ENCODE peak calls at places on chromosomes 6 and 20, in nine cellular contexts. C is epithelial cell of esophagus, A is AG04450, J is OCI-LY7, O is cardiac fibroblast, R is fibroblast of lung, L is right atrium auricular region, E is endothelial cell of umbilical vein, Q is heart left ventricle. D is an unnamed sample.

GRCh38 chr6:42679358-42679757 is 43.0 kb downstream of the PRPH2 start:
- DNase-seq in C (no peak), A (no peak), J (no peak), O (no peak), R (no peak), L (no peak), E (no peak), Q (no peak), D (no peak)

GRCh38 chr6:39855356-39855995 is 63.3 kb downstream of the DAAM2 start:
- DNase-seq in C (no peak), A (no peak), J (no peak), O (no peak), R (peak), L (no peak), E (no peak), Q (no peak), D (no peak)

GRCh38 chr6:107820571-107821261 is 3.4 kb downstream of the SCML4 start:
- DNase-seq in C (peak), A (no peak), J (no peak), O (peak), R (peak), L (no peak), E (peak), Q (no peak), D (no peak)

GRCh38 chr20:24694157-24694726 is 224.8 kb downstream of the SYNDIG1 start:
- DNase-seq in C (no peak), A (no peak), J (no peak), O (no peak), R (no peak), L (peak), E (no peak), Q (no peak), D (no peak)

GRCh38 chr6:30840922-30841643 is 43.2 kb upstream of the DDR1 start:
- DNase-seq in C (no peak), A (no peak), J (no peak), O (no peak), R (no peak), L (no peak), E (no peak), Q (no peak), D (no peak)

GRCh38 chr6:35168461-35168861 is 27.3 kb upstream of the TCP11 start:
- DNase-seq in C (no peak), A (no peak), J (no peak), O (no peak), R (no peak), L (no peak), E (no peak), Q (no peak), D (no peak)

GRCh38 chr20:37711001-37711400 is 17.2 kb downstream of the CTNNBL1 start:
- DNase-seq in C (peak), A (no peak), J (no peak), O (peak), R (no peak), L (no peak), E (peak), Q (no peak), D (no peak)

GRCh38 chr20:45372646-45373352 is 5.3 kb downstream of the TP53TG5 start:
- DNase-seq in C (peak), A (no peak), J (no peak), O (no peak), R (no peak), L (no peak), E (peak), Q (peak), D (no peak)

GRCh38 chr6:44489912-44490604 is 102.6 kb downstream of the CDC5L start:
- DNase-seq in C (peak), A (peak), J (no peak), O (peak), R (peak), L (no peak), E (peak), Q (no peak), D (peak)

GRCh38 chr6:17624396-17624795 is 24.3 kb downstream of the FAM8A1 start:
- DNase-seq in C (no peak), A (no peak), J (no peak), O (no peak), R (no peak), L (no peak), E (no peak), Q (no peak), D (no peak)

GRCh38 chr6:7974932-7975763 is 64.6 kb upstream of the TXNDC5 start:
- DNase-seq in C (peak), A (peak), J (no peak), O (peak), R (peak), L (peak), E (peak), Q (peak), D (no peak)

GRCh38 chr6:140538926-140539325 is 1164.5 kb upstream of the CITED2 start:
- DNase-seq in C (peak), A (no peak), J (no peak), O (no peak), R (no peak), L (no peak), E (no peak), Q (no peak), D (no peak)

GRCh38 chr6:9225441-9225871 is 790.1 kb upstream of the SLC35B3 start:
- DNase-seq in C (peak), A (no peak), J (no peak), O (peak), R (peak), L (no peak), E (no peak), Q (no peak), D (peak)

GRCh38 chr20:57480444-57481152 is 44.3 kb downstream of the CTCFL start:
- DNase-seq in C (no peak), A (no peak), J (peak), O (no peak), R (no peak), L (no peak), E (no peak), Q (no peak), D (no peak)

GRCh38 chr20:46704714-46705377 is 4.6 kb upstream of the SLC2A10 start:
- DNase-seq in C (no peak), A (no peak), J (no peak), O (peak), R (peak), L (no peak), E (no peak), Q (no peak), D (no peak)

GRCh38 chr20:23143098-23143497 is 57.0 kb upstream of the CD93 start:
- DNase-seq in C (peak), A (no peak), J (no peak), O (peak), R (peak), L (peak), E (peak), Q (peak), D (no peak)

GRCh38 chr6:91704531-91704930 is 1117.7 kb upstream of the MAP3K7 start:
- DNase-seq in C (peak), A (no peak), J (no peak), O (peak), R (peak), L (no peak), E (no peak), Q (no peak), D (no peak)

GRCh38 chr6:113414511-113414910 is 442.6 kb upstream of the MARCKS start:
- DNase-seq in C (peak), A (peak), J (peak), O (peak), R (peak), L (no peak), E (peak), Q (peak), D (no peak)

GRCh38 chr6:30071858-30072257 is 3.7 kb downstream of the RNF39 start:
- DNase-seq in C (no peak), A (no peak), J (no peak), O (no peak), R (no peak), L (no peak), E (no peak), Q (no peak), D (no peak)

GRCh38 chr6:149960488-149960887 is 3.3 kb upstream of the ULBP1 start:
- DNase-seq in C (no peak), A (no peak), J (no peak), O (no peak), R (no peak), L (peak), E (no peak), Q (no peak), D (no peak)

GRCh38 chr6:149962461-149963211 is 1.1 kb upstream of the ULBP1 start:
- DNase-seq in C (no peak), A (no peak), J (no peak), O (no peak), R (no peak), L (peak), E (no peak), Q (no peak), D (no peak)

GRCh38 chr6:149963212-149963461 is 606 bp upstream of the ULBP1 start:
- DNase-seq in C (peak), A (no peak), J (peak), O (peak), R (peak), L (peak), E (no peak), Q (no peak), D (no peak)

GRCh38 chr6:149963462-149964242 is at the start of gene ULBP1:
- DNase-seq in C (peak), A (peak), J (peak), O (peak), R (peak), L (peak), E (peak), Q (peak), D (peak)

GRCh38 chr6:149961728-149962425 is 1.9 kb upstream of the ULBP1 start:
- DNase-seq in C (peak), A (no peak), J (peak), O (peak), R (no peak), L (peak), E (peak), Q (no peak), D (no peak)
- TF ChIP-seq CTCF in C (no peak), A (peak), J (peak), O (peak), R (peak), L (peak), E (peak), Q (no peak), D (no peak)

GRCh38 chr6:27837636-27838512 is 74.3 kb downstream of the OR2B2 start:
- DNase-seq in C (peak), A (peak), J (peak), O (peak), R (peak), L (peak), E (peak), Q (peak), D (peak)

GRCh38 chr6:27834879-27835549 is 77.2 kb downstream of the OR2B2 start:
- DNase-seq in C (no peak), A (no peak), J (peak), O (no peak), R (no peak), L (no peak), E (no peak), Q (no peak), D (no peak)

GRCh38 chr6:27834384-27834783 is 77.8 kb downstream of the OR2B2 start:
- DNase-seq in C (no peak), A (no peak), J (no peak), O (no peak), R (no peak), L (no peak), E (no peak), Q (no peak), D (no peak)

GRCh38 chr6:27836783-27837635 is 75.2 kb downstream of the OR2B2 start:
- DNase-seq in C (peak), A (no peak), J (peak), O (peak), R (peak), L (peak), E (peak), Q (peak), D (no peak)

GRCh38 chr6:27836080-27836782 is 76.0 kb downstream of the OR2B2 start:
- DNase-seq in C (no peak), A (no peak), J (peak), O (no peak), R (no peak), L (no peak), E (peak), Q (no peak), D (no peak)
- H3K4me3 ChIP-seq in C (peak), A (peak), J (peak), O (peak), R (peak), L (peak), E (peak), Q (no peak), D (peak)

GRCh38 chr6:103268335-103268734 is 1591.4 kb downstream of the HACE1 start:
- DNase-seq in C (no peak), A (no peak), J (no peak), O (no peak), R (no peak), L (no peak), E (no peak), Q (no peak), D (no peak)

GRCh38 chr6:103273048-103273447 is 1586.7 kb downstream of the HACE1 start:
- DNase-seq in C (peak), A (no peak), J (peak), O (peak), R (no peak), L (no peak), E (no peak), Q (no peak), D (no peak)
- TF ChIP-seq CTCF in C (peak), A (no peak), J (peak), O (no peak), R (no peak), L (peak), E (no peak), Q (peak), D (no peak)

DNA sequence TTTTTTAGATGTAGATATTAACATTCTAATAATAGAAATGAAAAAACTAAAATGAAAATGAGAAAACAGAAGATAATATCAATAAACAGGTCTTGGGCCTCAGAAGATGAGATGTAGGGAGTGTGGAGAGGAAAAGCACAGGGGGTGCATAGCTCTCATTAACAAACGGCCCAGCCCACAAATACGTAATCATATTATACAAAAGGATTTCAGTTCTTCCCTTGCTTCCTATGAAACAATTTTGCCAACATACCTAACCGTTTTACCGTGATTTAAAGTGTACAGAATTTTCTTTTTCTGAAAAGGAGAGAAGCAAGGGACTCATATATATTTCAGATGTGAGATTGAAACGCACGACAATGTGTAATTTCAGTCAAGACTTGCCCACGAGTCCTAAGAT is 136.0 kb downstream of the HFE start:
- DNase-seq in C (peak), A (no peak), J (no peak), O (peak), R (peak), L (no peak), E (no peak), Q (no peak), D (no peak)
- H3K4me3 ChIP-seq in C (peak), A (peak), J (peak), O (peak), R (peak), L (peak), E (peak), Q (peak), D (peak)

GRCh38 chr6:118260833-118261232 is 287.3 kb upstream of the PLN start:
- DNase-seq in C (peak), A (no peak), J (no peak), O (no peak), R (peak), L (no peak), E (no peak), Q (no peak), D (no peak)

GRCh38 chr6:118269659-118270058 is 278.4 kb upstream of the PLN start:
- DNase-seq in C (no peak), A (no peak), J (no peak), O (no peak), R (no peak), L (no peak), E (no peak), Q (no peak), D (no peak)

DNA sequence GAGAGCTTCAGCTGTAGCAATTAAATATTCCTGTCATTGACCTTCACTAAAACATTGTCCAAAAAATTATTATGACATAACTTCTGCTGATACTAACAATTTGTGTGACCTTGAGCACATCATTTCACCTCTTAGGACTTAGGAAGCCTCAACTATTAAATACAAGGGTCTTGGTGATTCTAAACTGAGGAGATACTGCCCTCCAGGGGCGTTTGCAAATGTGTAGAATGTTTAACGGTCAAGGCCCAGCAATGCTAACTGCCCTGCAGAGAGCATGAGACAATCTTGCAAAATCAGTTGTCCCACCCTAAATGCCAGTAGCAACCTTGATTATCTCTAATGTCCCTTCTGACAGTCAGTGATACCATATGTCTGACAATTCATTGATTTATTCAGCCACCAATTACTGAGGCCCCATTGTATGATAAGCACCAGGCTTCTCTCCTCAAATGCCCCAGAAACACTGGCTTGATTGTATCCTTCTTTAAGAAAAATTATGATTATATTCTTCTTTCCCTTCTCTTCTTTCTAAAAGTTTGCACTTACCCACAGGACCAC is 284.1 kb upstream of the PLN start:
- DNase-seq in C (peak), A (no peak), J (peak), O (peak), R (peak), L (no peak), E (peak), Q (no peak), D (no peak)
- TF ChIP-seq CTCF in C (peak), A (peak), J (peak), O (no peak), R (peak), L (peak), E (no peak), Q (peak), D (no peak)

DNA sequence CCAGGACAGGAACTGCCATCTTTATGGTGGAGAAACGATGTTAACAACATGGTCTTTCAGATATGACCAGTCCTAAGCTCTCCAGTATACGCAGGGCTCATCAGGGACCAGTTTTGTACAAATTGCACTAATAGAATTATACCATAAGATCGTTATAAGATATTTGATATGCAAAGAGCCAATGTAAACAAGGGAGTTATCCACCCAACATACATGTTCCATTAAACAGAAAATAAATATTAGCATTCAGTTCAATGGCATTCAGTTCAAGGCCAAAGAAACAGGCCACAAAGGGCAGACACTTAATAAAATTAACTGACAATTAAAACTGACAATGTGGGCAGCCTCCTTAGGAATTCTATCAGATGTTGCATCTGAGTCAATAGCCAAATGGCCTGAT is 2.6 kb downstream of the GFOD1 start:
- DNase-seq in C (no peak), A (no peak), J (no peak), O (no peak), R (no peak), L (no peak), E (no peak), Q (no peak), D (no peak)
- H3K4me3 ChIP-seq in C (no peak), A (no peak), J (peak), O (peak), R (peak), L (peak), E (peak), Q (peak), D (no peak)

GRCh38 chr6:52551483-52552277 is 25.2 kb downstream of the TRAM2 start:
- DNase-seq in C (peak), A (peak), J (no peak), O (peak), R (peak), L (no peak), E (peak), Q (peak), D (no peak)
- TF ChIP-seq CTCF in C (no peak), A (peak), J (no peak), O (no peak), R (no peak), L (no peak), E (no peak), Q (no peak), D (no peak)

GRCh38 chr20:50193851-50194830 is 3.5 kb downstream of the CEBPB start:
- DNase-seq in C (no peak), A (no peak), J (no peak), O (peak), R (peak), L (peak), E (no peak), Q (no peak), D (no peak)
- H3K4me3 ChIP-seq in C (peak), A (peak), J (peak), O (peak), R (peak), L (peak), E (no peak), Q (no peak), D (peak)

DNA sequence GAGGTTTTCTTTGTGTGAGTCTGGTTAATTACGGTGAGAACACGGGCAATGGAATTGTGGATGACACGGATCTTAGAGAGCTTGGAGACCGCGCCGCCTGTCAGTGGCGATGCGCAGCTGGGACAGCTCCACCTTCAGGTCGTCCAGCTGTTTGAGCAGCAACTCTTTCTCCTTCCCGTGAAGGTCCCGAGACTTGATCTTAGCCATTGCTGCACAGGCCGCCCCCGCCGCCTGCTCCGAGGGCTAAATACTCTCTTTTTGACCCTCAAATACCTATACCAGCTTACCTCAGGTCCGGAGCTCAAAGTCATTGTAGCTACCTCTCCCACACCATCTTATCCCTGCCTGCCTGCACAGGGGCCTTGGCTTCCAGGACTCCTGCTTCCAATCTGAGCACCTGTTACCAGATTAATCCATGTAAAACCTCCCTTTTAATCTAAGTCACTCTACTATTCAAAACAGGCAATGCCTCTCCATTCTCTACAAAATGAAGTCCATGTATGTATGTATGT is 100.2 kb downstream of the PREP start:
- DNase-seq in C (no peak), A (no peak), J (no peak), O (no peak), R (no peak), L (no peak), E (no peak), Q (no peak), D (no peak)
- TF ChIP-seq CTCF in C (no peak), A (no peak), J (no peak), O (no peak), R (no peak), L (no peak), E (no peak), Q (no peak), D (no peak)

D was measured in AG04449.